ENCODE peak calls at places on chromosomes 5 and 9, in seven cellular contexts. T is cardiac fibroblast; L is DMS153; V is OCI-LY7; M is NCI-H1092; B is T-helper 9 cell; J is activated CD4-positive, alpha-beta T cell treated with anti-CD3 and anti-CD28 coated beads, Interleukin-2, amount 50 U/mL, for 1 hour. Q is an unnamed sample.

GRCh38 chr9:28899926-28900325 is 1326.6 kb upstream of the C9orf72 start:
- DNase-seq in J (no peak), T (no peak), B (no peak), L (no peak), M (no peak), V (no peak), Q (no peak)

GRCh38 chr9:96565684-96566360 is 53.8 kb downstream of the CDC14B start:
- DNase-seq in M (no peak), B (no peak), J (no peak), T (peak), V (no peak), L (no peak), Q (no peak)

GRCh38 chr9:68804911-68805889 is 100.2 kb downstream of the PIP5K1B start:
- DNase-seq in J (no peak), T (no peak), B (no peak), M (no peak), L (no peak), V (no peak), Q (no peak)

GRCh38 chr5:68070641-68071191 is 144.8 kb upstream of the PIK3R1 start:
- DNase-seq in T (peak), B (no peak), J (no peak), M (no peak), V (no peak), L (no peak), Q (no peak)

GRCh38 chr5:117859161-117859560 is 1129.2 kb downstream of the DTWD2 start:
- DNase-seq in L (no peak), V (peak), B (no peak), M (no peak), J (no peak), T (no peak), Q (no peak)

GRCh38 chr5:55533806-55534435 is 843 bp downstream of the PLPP1 start:
- DNase-seq in L (no peak), M (peak), J (no peak), T (peak), B (no peak), V (peak), Q (peak)

GRCh38 chr5:75059887-75060286 is 7.5 kb upstream of the GCNT4 start:
- DNase-seq in M (no peak), B (no peak), T (no peak), V (no peak), L (no peak), J (peak), Q (peak)

GRCh38 chr9:38008168-38009034 is 60.6 kb downstream of the SHB start:
- DNase-seq in V (peak), J (no peak), B (no peak), T (peak), L (no peak), M (no peak), Q (no peak)

GRCh38 chr5:62256161-62257017 is 49.6 kb upstream of the KIF2A start:
- DNase-seq in L (peak), J (no peak), M (no peak), B (no peak), V (peak), T (no peak), Q (no peak)

GRCh38 chr9:115691686-115692085 is 461.9 kb upstream of the PAPPA start:
- DNase-seq in B (no peak), V (no peak), T (peak), J (no peak), M (no peak), L (no peak), Q (no peak)

GRCh38 chr9:127937046-127937382 is 640 bp downstream of the DPM2 start:
- DNase-seq in M (no peak), B (no peak), T (no peak), V (peak), J (no peak), L (no peak), Q (no peak)

GRCh38 chr9:85007753-85008152 is 338.2 kb downstream of the NTRK2 start:
- DNase-seq in M (no peak), L (no peak), B (no peak), J (no peak), V (no peak), T (no peak), Q (no peak)